ENCODE peak calls at places on chromosomes 11 and 22, in eight cellular contexts. One of them, this sample, is unnamed.

GRCh38 chr11:102197759-102198158 is 87.5 kb downstream of the YAP1 start:
- DNase-seq in psoas muscle: no peak
- DNase-seq in upper lobe of right lung: no peak
- DNase-seq in left ventricle myocardium inferior: no peak
- DNase-seq in CD8-positive, alpha-beta T cell: no peak
- DNase-seq in pancreas: no peak
- DNase-seq in adrenal gland: no peak
- DNase-seq in spleen: no peak
- DNase-seq in this sample: no peak

GRCh38 chr11:126607374-126607773 is 251.9 kb downstream of the ST3GAL4 start:
- DNase-seq in adrenal gland: peak; percentile 53
- DNase-seq in upper lobe of right lung: no peak
- DNase-seq in CD8-positive, alpha-beta T cell: no peak
- DNase-seq in pancreas: peak; percentile 72
- DNase-seq in spleen: no peak
- DNase-seq in psoas muscle: peak; percentile 38
- DNase-seq in left ventricle myocardium inferior: no peak
- DNase-seq in this sample: no peak

GRCh38 chr11:73734996-73735395 is 25.9 kb downstream of the RAB6A start:
- DNase-seq in pancreas: no peak
- DNase-seq in left ventricle myocardium inferior: no peak
- DNase-seq in CD8-positive, alpha-beta T cell: no peak
- DNase-seq in psoas muscle: no peak
- DNase-seq in spleen: no peak
- DNase-seq in adrenal gland: no peak
- DNase-seq in upper lobe of right lung: no peak
- DNase-seq in this sample: no peak

GRCh38 chr11:62394825-62395538 is 23.9 kb upstream of the SCGB1A1 start:
- DNase-seq in adrenal gland: peak; percentile 76
- DNase-seq in psoas muscle: peak; percentile 76
- DNase-seq in left ventricle myocardium inferior: peak; percentile 79
- DNase-seq in pancreas: peak; percentile 80
- DNase-seq in spleen: peak; percentile 84
- DNase-seq in upper lobe of right lung: peak; percentile 82
- DNase-seq in CD8-positive, alpha-beta T cell: peak; percentile 66
- DNase-seq in this sample: peak; percentile 58

GRCh38 chr11:33701831-33702230 is 1.2 kb upstream of the C11orf91 start:
- DNase-seq in spleen: no peak
- DNase-seq in pancreas: no peak
- DNase-seq in psoas muscle: no peak
- DNase-seq in left ventricle myocardium inferior: no peak
- DNase-seq in upper lobe of right lung: no peak
- DNase-seq in adrenal gland: no peak
- DNase-seq in CD8-positive, alpha-beta T cell: no peak
- DNase-seq in this sample: no peak

GRCh38 chr11:10305262-10305963 is 540 bp downstream of the ADM start:
- DNase-seq in left ventricle myocardium inferior: peak; percentile 35
- DNase-seq in CD8-positive, alpha-beta T cell: no peak
- DNase-seq in upper lobe of right lung: peak; percentile 75
- DNase-seq in psoas muscle: peak; percentile 32
- DNase-seq in spleen: peak; percentile 90
- DNase-seq in pancreas: peak; percentile 44
- DNase-seq in adrenal gland: no peak
- DNase-seq in this sample: peak; percentile 55

GRCh38 chr22:44918925-44919392 is 90.8 kb downstream of the PHF21B start:
- DNase-seq in pancreas: no peak
- DNase-seq in CD8-positive, alpha-beta T cell: no peak
- DNase-seq in adrenal gland: no peak
- DNase-seq in psoas muscle: no peak
- DNase-seq in upper lobe of right lung: no peak
- DNase-seq in left ventricle myocardium inferior: no peak
- DNase-seq in spleen: peak; percentile 59
- DNase-seq in this sample: no peak

GRCh38 chr11:15602779-15603178 is 488.1 kb downstream of the INSC start:
- DNase-seq in spleen: no peak
- DNase-seq in CD8-positive, alpha-beta T cell: no peak
- DNase-seq in psoas muscle: no peak
- DNase-seq in left ventricle myocardium inferior: no peak
- DNase-seq in adrenal gland: no peak
- DNase-seq in upper lobe of right lung: no peak
- DNase-seq in pancreas: no peak
- DNase-seq in this sample: no peak

GRCh38 chr11:100152751-100153150 is 534.3 kb upstream of the ARHGAP42 start:
- DNase-seq in CD8-positive, alpha-beta T cell: no peak
- DNase-seq in psoas muscle: no peak
- DNase-seq in pancreas: no peak
- DNase-seq in upper lobe of right lung: no peak
- DNase-seq in left ventricle myocardium inferior: no peak
- DNase-seq in adrenal gland: no peak
- DNase-seq in spleen: no peak
- DNase-seq in this sample: no peak

GRCh38 chr11:111561801-111562325 is 21.3 kb downstream of the LAYN start:
- DNase-seq in adrenal gland: no peak
- DNase-seq in CD8-positive, alpha-beta T cell: no peak
- DNase-seq in upper lobe of right lung: no peak
- DNase-seq in left ventricle myocardium inferior: no peak
- DNase-seq in pancreas: no peak
- DNase-seq in psoas muscle: no peak
- DNase-seq in spleen: no peak
- DNase-seq in this sample: no peak

GRCh38 chr11:10605941-10606381 is 37.5 kb upstream of the LYVE1 start:
- DNase-seq in CD8-positive, alpha-beta T cell: no peak
- DNase-seq in spleen: peak; percentile 91
- DNase-seq in upper lobe of right lung: peak; percentile 80
- DNase-seq in psoas muscle: peak; percentile 50
- DNase-seq in left ventricle myocardium inferior: peak; percentile 65
- DNase-seq in pancreas: no peak
- DNase-seq in adrenal gland: no peak
- DNase-seq in this sample: peak; percentile 81

GRCh38 chr22:37633082-37633692 is 6.3 kb upstream of the SH3BP1 start:
- DNase-seq in upper lobe of right lung: no peak
- DNase-seq in left ventricle myocardium inferior: no peak
- DNase-seq in pancreas: no peak
- DNase-seq in CD8-positive, alpha-beta T cell: peak; percentile 70
- DNase-seq in spleen: peak; percentile 88
- DNase-seq in adrenal gland: no peak
- DNase-seq in psoas muscle: no peak
- DNase-seq in this sample: no peak

GRCh38 chr11:47244664-47245350 is 3.8 kb downstream of the ACP2 start:
- DNase-seq in adrenal gland: no peak
- DNase-seq in left ventricle myocardium inferior: no peak
- DNase-seq in pancreas: no peak
- DNase-seq in upper lobe of right lung: no peak
- DNase-seq in spleen: no peak
- DNase-seq in psoas muscle: no peak
- DNase-seq in CD8-positive, alpha-beta T cell: no peak
- DNase-seq in this sample: peak; percentile 60

GRCh38 chr22:36808611-36809344 is 8.1 kb downstream of the PVALB start:
- DNase-seq in pancreas: no peak
- DNase-seq in CD8-positive, alpha-beta T cell: no peak
- DNase-seq in upper lobe of right lung: no peak
- DNase-seq in psoas muscle: no peak
- DNase-seq in left ventricle myocardium inferior: no peak
- DNase-seq in spleen: no peak
- DNase-seq in adrenal gland: no peak
- DNase-seq in this sample: no peak

GRCh38 chr11:15158351-15159015 is 43.8 kb downstream of the INSC start:
- DNase-seq in left ventricle myocardium inferior: no peak
- DNase-seq in CD8-positive, alpha-beta T cell: no peak
- DNase-seq in psoas muscle: no peak
- DNase-seq in pancreas: no peak
- DNase-seq in spleen: no peak
- DNase-seq in upper lobe of right lung: no peak
- DNase-seq in adrenal gland: no peak
- DNase-seq in this sample: no peak

GRCh38 chr22:46055176-46055850 is 78.4 kb upstream of the WNT7B start:
- DNase-seq in spleen: peak; percentile 84
- DNase-seq in left ventricle myocardium inferior: peak; percentile 63
- DNase-seq in upper lobe of right lung: peak; percentile 75
- DNase-seq in psoas muscle: peak; percentile 50
- DNase-seq in CD8-positive, alpha-beta T cell: no peak
- DNase-seq in pancreas: peak; percentile 75
- DNase-seq in adrenal gland: no peak
- DNase-seq in this sample: peak; percentile 46

GRCh38 chr11:122317337-122317736 is 201.3 kb upstream of the BLID start:
- DNase-seq in pancreas: no peak
- DNase-seq in adrenal gland: no peak
- DNase-seq in psoas muscle: no peak
- DNase-seq in CD8-positive, alpha-beta T cell: no peak
- DNase-seq in upper lobe of right lung: no peak
- DNase-seq in left ventricle myocardium inferior: no peak
- DNase-seq in spleen: no peak
- DNase-seq in this sample: no peak

GRCh38 chr11:125168875-125169537 is 4.5 kb downstream of the PKNOX2 start:
- DNase-seq in left ventricle myocardium inferior: no peak
- DNase-seq in pancreas: no peak
- DNase-seq in adrenal gland: no peak
- DNase-seq in CD8-positive, alpha-beta T cell: no peak
- DNase-seq in psoas muscle: no peak
- DNase-seq in spleen: peak; percentile 20
- DNase-seq in upper lobe of right lung: no peak
- DNase-seq in this sample: no peak

GRCh38 chr22:45170001-45170466 is 6.3 kb downstream of the NUP50 start:
- DNase-seq in adrenal gland: peak; percentile 71
- DNase-seq in psoas muscle: no peak
- DNase-seq in CD8-positive, alpha-beta T cell: no peak
- DNase-seq in upper lobe of right lung: no peak
- DNase-seq in left ventricle myocardium inferior: no peak
- DNase-seq in spleen: no peak
- DNase-seq in pancreas: no peak
- DNase-seq in this sample: no peak

GRCh38 chr22:41300661-41301060 is 664 bp upstream of the ZC3H7B start:
- DNase-seq in left ventricle myocardium inferior: no peak
- DNase-seq in psoas muscle: no peak
- DNase-seq in upper lobe of right lung: no peak
- DNase-seq in adrenal gland: no peak
- DNase-seq in CD8-positive, alpha-beta T cell: no peak
- DNase-seq in spleen: no peak
- DNase-seq in pancreas: no peak
- DNase-seq in this sample: peak; percentile 5
- H3K4me3 ChIP-seq in left ventricle myocardium inferior: peak overlapping the region; percentile 99
- H3K4me3 ChIP-seq in psoas muscle: peak overlapping the region; percentile 100
- H3K4me3 ChIP-seq in upper lobe of right lung: peak overlapping the region; percentile 96
- H3K4me3 ChIP-seq in adrenal gland: no peak overlapping the region
- H3K4me3 ChIP-seq in CD8-positive, alpha-beta T cell: peak overlapping the region; percentile 81
- H3K4me3 ChIP-seq in spleen: peak overlapping the region; percentile 72
- H3K4me3 ChIP-seq in pancreas: no peak overlapping the region
- H3K4me3 ChIP-seq in this sample: peak overlapping the region; percentile 93

DNA sequence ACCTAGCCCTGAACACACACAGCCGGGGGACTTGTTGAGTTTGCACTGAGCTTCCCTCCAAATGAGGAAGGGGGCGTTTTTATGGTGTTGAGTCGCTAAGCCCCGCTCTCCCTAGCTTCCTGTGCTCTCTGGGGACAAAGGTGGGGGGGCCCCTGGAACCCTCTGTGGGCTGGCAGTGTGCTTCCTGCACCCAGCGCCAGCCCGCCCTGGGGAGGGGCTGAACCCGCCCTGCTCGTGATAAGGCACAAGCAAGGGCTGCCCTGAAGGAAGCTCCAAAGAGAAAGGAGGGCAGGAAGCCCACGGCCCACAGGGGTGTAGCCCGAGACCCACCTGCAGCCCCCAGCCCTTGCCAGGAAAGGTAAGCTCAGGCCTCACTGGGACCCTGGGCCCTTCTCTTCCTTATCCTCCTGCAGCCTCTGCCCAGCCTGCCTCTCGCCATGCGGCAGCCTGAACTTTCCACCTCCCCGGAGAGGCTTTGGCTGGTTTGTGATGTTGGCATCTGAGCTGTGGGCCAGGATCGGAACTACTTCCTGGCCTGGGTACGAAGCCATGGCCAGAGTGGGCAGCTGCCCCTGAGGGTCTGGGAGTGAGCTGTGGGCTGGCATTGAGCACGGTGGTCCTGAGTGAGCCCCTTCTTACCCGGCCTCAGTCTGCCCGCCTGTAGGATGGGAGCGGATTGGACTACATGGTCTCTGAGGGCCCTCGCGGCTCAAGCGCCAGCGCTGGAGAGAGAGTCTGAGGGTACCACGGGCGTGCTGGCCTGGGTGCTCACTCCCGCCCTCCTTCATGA is at the start of gene FERMT3:
- DNase-seq in upper lobe of right lung: peak; percentile 88
- DNase-seq in pancreas: peak; percentile 50
- DNase-seq in CD8-positive, alpha-beta T cell: peak; percentile 86
- DNase-seq in left ventricle myocardium inferior: peak; percentile 72
- DNase-seq in adrenal gland: no peak
- DNase-seq in psoas muscle: peak; percentile 67
- DNase-seq in spleen: peak; percentile 97
- DNase-seq in this sample: peak; percentile 85
- H3K4me1 ChIP-seq in upper lobe of right lung: peaks cover 47% of the 10 kb centered on the region
- H3K4me1 ChIP-seq in pancreas: no peaks in the 10 kb centered on the region
- H3K4me1 ChIP-seq in CD8-positive, alpha-beta T cell: peaks cover 29% of the 10 kb centered on the region
- H3K4me1 ChIP-seq in left ventricle myocardium inferior: peaks cover 55% of the 10 kb centered on the region
- H3K4me1 ChIP-seq in adrenal gland: peaks cover 24% of the 10 kb centered on the region
- H3K4me1 ChIP-seq in psoas muscle: peaks cover 11% of the 10 kb centered on the region
- H3K4me1 ChIP-seq in spleen: peaks cover 60% of the 10 kb centered on the region
- H3K4me1 ChIP-seq in this sample: peaks cover 64% of the 10 kb centered on the region

DNA sequence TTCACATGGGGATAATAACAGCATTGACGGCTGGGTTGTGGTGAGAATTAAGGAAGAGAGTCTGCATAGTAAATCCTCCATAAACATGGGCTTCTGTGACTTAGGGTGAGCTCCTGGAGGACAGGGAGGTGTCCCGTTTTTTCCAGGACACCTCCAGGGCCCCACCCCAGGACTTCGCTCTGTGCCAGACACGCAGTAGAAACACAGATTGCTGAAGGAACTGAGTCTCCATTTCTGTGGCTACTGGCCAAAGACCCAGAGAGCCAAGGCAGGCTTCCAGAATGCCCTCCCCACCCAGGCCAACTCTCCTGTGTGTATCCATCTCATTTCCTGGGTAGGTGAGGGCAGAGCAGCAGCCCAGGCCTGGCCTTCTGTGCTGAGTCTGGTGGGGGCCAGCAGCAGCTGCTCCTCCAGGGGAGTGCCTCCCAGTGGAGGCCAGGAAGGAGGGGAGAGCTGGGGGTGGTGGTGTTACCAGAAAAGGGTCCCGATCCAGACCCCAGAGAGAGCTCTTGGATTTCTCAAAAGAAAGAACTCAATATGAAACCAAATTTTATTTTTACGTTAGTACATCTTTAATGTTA is 9.5 kb upstream of the RFPL3 start:
- DNase-seq in left ventricle myocardium inferior: no peak
- DNase-seq in spleen: no peak
- DNase-seq in psoas muscle: no peak
- DNase-seq in pancreas: no peak
- DNase-seq in adrenal gland: no peak
- DNase-seq in CD8-positive, alpha-beta T cell: no peak
- DNase-seq in upper lobe of right lung: no peak
- DNase-seq in this sample: no peak
- TF ChIP-seq CTCF in left ventricle myocardium inferior: no peak
- TF ChIP-seq CTCF in spleen: no peak
- TF ChIP-seq CTCF in psoas muscle: no peak
- TF ChIP-seq CTCF in pancreas: no peak
- TF ChIP-seq CTCF in adrenal gland: no peak
- TF ChIP-seq CTCF in CD8-positive, alpha-beta T cell: no peak
- TF ChIP-seq CTCF in upper lobe of right lung: no peak
- TF ChIP-seq CTCF in this sample: no peak

DNA sequence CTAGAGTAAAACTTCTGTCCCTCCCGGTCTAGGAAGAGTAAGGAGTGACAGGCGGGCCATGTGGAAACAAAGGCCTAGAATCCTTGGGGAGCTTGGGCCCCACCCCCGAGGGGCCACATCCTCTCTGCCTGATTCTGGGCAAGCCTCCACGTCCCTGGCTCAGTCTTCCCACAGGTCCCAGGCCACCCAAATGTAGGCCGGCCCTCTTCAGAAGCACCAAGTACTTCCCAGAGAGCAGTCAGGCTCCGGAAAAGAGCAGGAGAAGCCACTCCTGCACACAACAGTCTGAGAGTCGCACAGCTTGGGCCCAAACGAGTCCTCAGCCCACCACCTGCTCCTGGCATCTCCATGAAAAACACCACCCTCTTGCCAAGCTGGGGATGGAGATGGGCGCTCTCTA is 15.5 kb downstream of the EHD1 start:
- DNase-seq in spleen: no peak
- DNase-seq in upper lobe of right lung: no peak
- DNase-seq in left ventricle myocardium inferior: peak; percentile 77
- DNase-seq in CD8-positive, alpha-beta T cell: no peak
- DNase-seq in psoas muscle: no peak
- DNase-seq in pancreas: no peak
- DNase-seq in adrenal gland: no peak
- DNase-seq in this sample: peak; percentile 67
- H3K4me3 ChIP-seq in spleen: no peak overlapping the region
- H3K4me3 ChIP-seq in upper lobe of right lung: no peak overlapping the region
- H3K4me3 ChIP-seq in left ventricle myocardium inferior: peak overlapping the region; percentile 49
- H3K4me3 ChIP-seq in CD8-positive, alpha-beta T cell: peak overlapping the region; percentile 36
- H3K4me3 ChIP-seq in psoas muscle: peak overlapping the region; percentile 46
- H3K4me3 ChIP-seq in pancreas: no peak overlapping the region
- H3K4me3 ChIP-seq in adrenal gland: no peak overlapping the region
- H3K4me3 ChIP-seq in this sample: no peak overlapping the region